ENCODE peak calls at places on chromosome 3, in five cellular contexts. One of them, this sample, is unnamed.

GRCh38 chr3:35394400-35394799 is 244.9 kb upstream of the ARPP21 start:
- DNase-seq in GM20000: no peak
- DNase-seq in uterus: no peak
- DNase-seq in neural crest cell: no peak
- DNase-seq in HFFc6: no peak
- DNase-seq in this sample: no peak

GRCh38 chr3:117788086-117788485 is 1078.5 kb downstream of the TUSC7 start:
- DNase-seq in GM20000: no peak
- DNase-seq in uterus: no peak
- DNase-seq in neural crest cell: no peak
- DNase-seq in HFFc6: peak
- DNase-seq in this sample: no peak

GRCh38 chr3:40616420-40616819 is 91.7 kb downstream of the ZNF621 start:
- DNase-seq in GM20000: no peak
- DNase-seq in uterus: no peak
- DNase-seq in neural crest cell: no peak
- DNase-seq in HFFc6: no peak
- DNase-seq in this sample: no peak

GRCh38 chr3:131975047-131975446 is 59.8 kb downstream of the CPNE4 start:
- DNase-seq in GM20000: no peak
- DNase-seq in uterus: no peak
- DNase-seq in neural crest cell: no peak
- DNase-seq in HFFc6: no peak
- DNase-seq in this sample: no peak

GRCh38 chr3:42014949-42015533 is 53.1 kb upstream of the ULK4 start:
- DNase-seq in GM20000: peak
- DNase-seq in uterus: peak
- DNase-seq in neural crest cell: no peak
- DNase-seq in HFFc6: no peak
- DNase-seq in this sample: no peak

GRCh38 chr3:184558726-184559125 is 2.9 kb upstream of the EPHB3 start:
- DNase-seq in GM20000: no peak
- DNase-seq in uterus: no peak
- DNase-seq in neural crest cell: no peak
- DNase-seq in HFFc6: no peak
- DNase-seq in this sample: no peak

GRCh38 chr3:65992106-65992505 is 46.6 kb downstream of the MAGI1 start:
- DNase-seq in GM20000: no peak
- DNase-seq in uterus: no peak
- DNase-seq in neural crest cell: no peak
- DNase-seq in HFFc6: no peak
- DNase-seq in this sample: no peak

GRCh38 chr3:58167431-58168351 is 43.1 kb downstream of the DNASE1L3 start:
- DNase-seq in GM20000: peak
- DNase-seq in uterus: peak
- DNase-seq in neural crest cell: peak
- DNase-seq in HFFc6: peak
- DNase-seq in this sample: peak

GRCh38 chr3:106728315-106728821 is 648.9 kb upstream of the CCDC54 start:
- DNase-seq in GM20000: no peak
- DNase-seq in uterus: no peak
- DNase-seq in neural crest cell: no peak
- DNase-seq in HFFc6: peak
- DNase-seq in this sample: no peak

GRCh38 chr3:40397912-40398311 is 10.9 kb downstream of the ENTPD3 start:
- DNase-seq in GM20000: no peak
- DNase-seq in uterus: no peak
- DNase-seq in neural crest cell: no peak
- DNase-seq in HFFc6: no peak
- DNase-seq in this sample: no peak

DNA sequence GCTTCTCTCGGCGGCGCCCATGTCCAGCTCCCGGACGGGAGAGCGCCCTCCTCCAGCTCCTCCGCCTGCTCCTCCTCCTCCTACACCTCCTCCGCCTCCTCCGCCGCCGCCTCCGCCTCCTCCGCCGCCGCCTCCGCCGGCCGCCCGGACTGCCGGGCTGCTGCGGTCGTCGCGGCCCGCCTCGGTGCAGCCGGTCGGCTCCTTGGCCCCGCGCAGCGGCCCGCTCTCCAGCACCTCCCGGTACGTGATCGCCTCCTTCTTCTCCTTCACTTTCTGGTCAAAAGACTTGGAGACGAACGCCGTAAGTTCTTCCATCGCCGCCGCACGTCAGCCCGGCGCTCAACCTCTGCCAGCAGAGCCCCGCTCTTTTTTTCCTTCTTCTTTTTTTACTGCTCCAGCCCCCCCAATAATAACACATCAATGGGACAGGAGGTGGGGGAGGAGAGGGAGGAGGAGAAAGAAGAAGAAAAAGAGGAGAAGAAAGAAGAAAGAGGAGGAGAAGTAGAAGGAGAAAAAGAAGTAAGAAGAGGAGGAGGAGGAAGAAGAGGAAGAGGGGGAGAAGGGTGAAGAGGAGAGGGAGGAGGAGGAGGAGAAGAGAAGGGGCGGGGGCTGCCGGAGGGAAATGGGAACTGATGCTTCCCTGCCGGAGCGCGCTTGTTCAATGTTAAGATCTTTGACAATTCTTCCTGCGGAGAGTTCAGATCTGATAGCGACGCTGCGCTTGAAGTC is at the start of gene SHOX2:
- DNase-seq in GM20000: no peak
- DNase-seq in uterus: peak
- DNase-seq in neural crest cell: peak
- DNase-seq in HFFc6: peak
- DNase-seq in this sample: peak
- TF ChIP-seq CTCF in GM20000: no peak
- TF ChIP-seq CTCF in uterus: no peak
- TF ChIP-seq CTCF in neural crest cell: no peak
- TF ChIP-seq CTCF in HFFc6: no peak
- TF ChIP-seq CTCF in this sample: no peak

GRCh38 chr3:178434206-178434805 is 101.9 kb upstream of the KCNMB2 start:
- DNase-seq in GM20000: no peak
- DNase-seq in uterus: no peak
- DNase-seq in neural crest cell: no peak
- DNase-seq in HFFc6: no peak
- DNase-seq in this sample: no peak
- TF ChIP-seq CTCF in GM20000: peak
- TF ChIP-seq CTCF in uterus: no peak
- TF ChIP-seq CTCF in neural crest cell: peak
- TF ChIP-seq CTCF in HFFc6: peak
- TF ChIP-seq CTCF in this sample: no peak

GRCh38 chr3:189144645-189145044 is 27.1 kb upstream of the TPRG1 start:
- DNase-seq in GM20000: no peak
- DNase-seq in uterus: no peak
- DNase-seq in neural crest cell: no peak
- DNase-seq in HFFc6: no peak
- DNase-seq in this sample: no peak
- TF ChIP-seq CTCF in GM20000: no peak
- TF ChIP-seq CTCF in uterus: peak
- TF ChIP-seq CTCF in neural crest cell: no peak
- TF ChIP-seq CTCF in HFFc6: peak
- TF ChIP-seq CTCF in this sample: no peak

DNA sequence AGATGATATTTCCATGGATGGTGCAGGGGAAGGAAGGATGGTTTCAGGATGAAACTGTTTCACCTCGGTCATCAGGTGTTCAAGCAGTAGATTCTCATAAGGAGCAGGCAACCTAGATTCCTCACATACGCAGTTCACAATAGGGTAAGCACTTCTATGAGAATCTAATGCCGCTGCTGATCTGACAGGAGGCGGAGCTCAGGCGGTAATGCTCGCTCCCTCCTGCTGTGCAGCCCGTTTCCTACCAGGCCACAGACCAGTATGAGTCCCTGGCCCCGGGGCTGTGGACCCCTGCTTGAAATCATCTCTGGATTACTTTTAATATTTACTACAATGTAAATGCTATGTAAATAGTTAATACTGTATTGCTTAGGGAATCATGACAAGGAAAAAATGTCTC is 241.8 kb downstream of the ROBO2 start:
- DNase-seq in GM20000: no peak
- DNase-seq in uterus: no peak
- DNase-seq in neural crest cell: no peak
- DNase-seq in HFFc6: no peak
- DNase-seq in this sample: no peak
- TF ChIP-seq CTCF in GM20000: no peak
- TF ChIP-seq CTCF in uterus: no peak
- TF ChIP-seq CTCF in neural crest cell: no peak
- TF ChIP-seq CTCF in HFFc6: no peak
- TF ChIP-seq CTCF in this sample: no peak

DNA sequence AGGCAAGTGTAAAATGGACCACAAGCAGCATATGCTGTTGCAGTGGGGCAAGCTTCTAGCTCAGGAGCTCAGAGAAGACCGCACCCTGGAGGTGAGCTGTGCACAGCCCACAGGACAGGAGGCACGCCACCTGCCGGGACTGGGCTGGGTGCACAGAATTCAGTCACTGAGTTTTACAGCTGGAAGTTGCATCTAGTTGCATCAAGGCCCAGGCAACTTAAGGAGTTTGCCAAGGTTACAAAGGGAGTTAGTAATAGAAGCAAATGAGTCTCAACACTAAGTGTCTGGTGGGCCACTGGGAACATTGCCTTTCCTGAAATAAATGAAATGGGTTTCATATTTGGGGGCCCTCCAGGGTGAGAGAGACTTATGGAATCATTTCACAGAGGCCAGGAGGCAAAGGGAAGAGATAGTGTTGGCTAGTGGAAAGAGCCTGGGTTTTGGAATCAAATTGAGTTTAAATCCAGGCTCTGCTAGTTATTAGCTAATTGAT is 36.0 kb upstream of the TIMP4 start:
- DNase-seq in GM20000: peak
- DNase-seq in uterus: no peak
- DNase-seq in neural crest cell: no peak
- DNase-seq in HFFc6: peak
- DNase-seq in this sample: no peak
- TF ChIP-seq CTCF in GM20000: peak
- TF ChIP-seq CTCF in uterus: no peak
- TF ChIP-seq CTCF in neural crest cell: no peak
- TF ChIP-seq CTCF in HFFc6: peak
- TF ChIP-seq CTCF in this sample: no peak

DNA sequence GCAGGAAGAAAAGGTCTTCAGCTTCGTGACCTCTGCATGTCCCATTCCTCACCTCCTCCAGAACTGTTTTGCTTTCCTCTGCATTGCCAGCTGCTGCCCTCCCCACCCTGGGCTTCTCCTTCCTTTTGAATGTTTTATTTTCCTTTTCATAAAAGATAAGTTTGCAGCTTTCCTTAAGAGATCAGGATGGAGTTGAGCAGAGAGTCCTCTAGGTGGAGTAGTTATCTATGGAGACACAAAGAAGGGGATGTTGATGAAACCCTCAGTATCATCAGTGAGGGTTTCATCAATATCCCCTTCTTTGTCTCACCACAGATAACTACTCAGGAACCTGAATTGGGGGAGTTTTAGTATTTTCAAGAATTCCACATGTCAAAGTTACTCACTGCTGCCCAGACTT is 19.0 kb upstream of the SLC25A36 start:
- DNase-seq in GM20000: peak
- DNase-seq in uterus: no peak
- DNase-seq in neural crest cell: no peak
- DNase-seq in HFFc6: peak
- DNase-seq in this sample: no peak
- TF ChIP-seq CTCF in GM20000: peak
- TF ChIP-seq CTCF in uterus: no peak
- TF ChIP-seq CTCF in neural crest cell: peak
- TF ChIP-seq CTCF in HFFc6: peak
- TF ChIP-seq CTCF in this sample: no peak

GRCh38 chr3:104631254-104631653 is 735.5 kb upstream of the ALCAM start:
- DNase-seq in GM20000: no peak
- DNase-seq in uterus: no peak
- DNase-seq in neural crest cell: no peak
- DNase-seq in HFFc6: no peak
- DNase-seq in this sample: no peak

GRCh38 chr3:104632947-104633346 is 733.8 kb upstream of the ALCAM start:
- DNase-seq in GM20000: no peak
- DNase-seq in uterus: no peak
- DNase-seq in neural crest cell: no peak
- DNase-seq in HFFc6: no peak
- DNase-seq in this sample: no peak

GRCh38 chr3:104632521-104632920 is 734.2 kb upstream of the ALCAM start:
- DNase-seq in GM20000: no peak
- DNase-seq in uterus: no peak
- DNase-seq in neural crest cell: no peak
- DNase-seq in HFFc6: no peak
- DNase-seq in this sample: no peak

GRCh38 chr3:104635872-104636580 is 730.7 kb upstream of the ALCAM start:
- DNase-seq in GM20000: no peak
- DNase-seq in uterus: no peak
- DNase-seq in neural crest cell: no peak
- DNase-seq in HFFc6: no peak
- DNase-seq in this sample: no peak
- TF ChIP-seq CTCF in GM20000: no peak
- TF ChIP-seq CTCF in uterus: no peak
- TF ChIP-seq CTCF in neural crest cell: peak
- TF ChIP-seq CTCF in HFFc6: peak
- TF ChIP-seq CTCF in this sample: no peak

DNA sequence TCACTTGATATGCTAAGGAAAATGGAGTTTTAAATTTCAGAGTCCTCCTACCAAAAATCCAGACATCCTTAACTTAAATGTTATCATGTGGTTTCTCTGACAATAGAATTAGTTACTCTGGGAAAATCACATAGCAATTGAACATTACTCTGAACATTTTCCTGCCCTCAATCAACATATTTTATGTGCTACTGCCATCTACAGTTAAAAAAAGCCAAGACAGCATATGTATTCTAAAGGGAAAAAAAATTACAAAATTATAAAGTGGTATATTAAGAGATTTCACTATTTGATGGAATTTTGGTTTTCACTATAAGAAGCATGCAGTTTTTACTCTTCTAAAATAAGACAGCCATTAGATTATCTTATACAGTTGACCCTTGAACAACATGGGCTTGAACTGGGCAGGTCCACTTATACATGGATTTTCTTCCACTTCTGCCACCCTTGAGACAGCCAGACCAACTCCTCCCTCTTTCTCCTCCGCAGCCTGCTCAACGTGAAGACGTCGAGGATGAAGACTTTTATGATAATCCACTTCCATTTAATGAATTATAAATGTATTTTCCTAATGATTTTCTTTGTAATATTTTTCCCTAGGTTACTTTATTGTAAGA is 122.3 kb downstream of the ATP1B3 start:
- DNase-seq in GM20000: no peak
- DNase-seq in uterus: no peak
- DNase-seq in neural crest cell: no peak
- DNase-seq in HFFc6: peak
- DNase-seq in this sample: no peak
- TF ChIP-seq CTCF in GM20000: no peak
- TF ChIP-seq CTCF in uterus: no peak
- TF ChIP-seq CTCF in neural crest cell: peak
- TF ChIP-seq CTCF in HFFc6: peak
- TF ChIP-seq CTCF in this sample: no peak